ENCODE peak calls at places on chromosomes 12 and 14, in seven cellular contexts. K is ELR; H is foreskin fibroblast; Z is naive thymus-derived CD8-positive, alpha-beta T cell; L is progenitor cell of endocrine pancreas; Y is MG63; U is colonic mucosa. E is an unnamed sample.

GRCh38 chr12:101933866-101934514 is 56.6 kb downstream of the DRAM1 start:
- DNase-seq in Z (no peak), U (no peak), H (no peak), L (no peak), Y (no peak), K (no peak), E (no peak)

GRCh38 chr12:24778486-24779304 is 170.2 kb downstream of the BCAT1 start:
- DNase-seq in Z (no peak), Y (no peak), H (peak), U (no peak), L (no peak), K (peak), E (no peak)

GRCh38 chr12:15209782-15210181 is 11.4 kb downstream of the RERG start:
- DNase-seq in U (no peak), L (no peak), Y (peak), H (peak), Z (no peak), K (peak), E (no peak)

GRCh38 chr12:2003676-2004112 is 563 bp downstream of the DCP1B start:
- DNase-seq in Y (no peak), L (no peak), Z (no peak), U (no peak), K (peak), H (no peak), E (no peak)

GRCh38 chr12:25084816-25085215 is 110.1 kb downstream of the DNAI7 start:
- DNase-seq in Y (no peak), Z (no peak), L (no peak), H (no peak), K (peak), U (no peak), E (no peak)

GRCh38 chr12:14264777-14265176 is 100.7 kb upstream of the ATF7IP start:
- DNase-seq in U (no peak), K (peak), L (no peak), Z (no peak), H (no peak), Y (no peak), E (no peak)

GRCh38 chr12:91406920-91407341 is 224.3 kb upstream of the DCN start:
- DNase-seq in K (peak), U (peak), Z (no peak), Y (peak), H (peak), L (no peak), E (peak)

GRCh38 chr12:1559729-1560128 is 34.7 kb downstream of the FBXL14 start:
- DNase-seq in U (no peak), Y (no peak), L (no peak), H (no peak), Z (no peak), K (no peak), E (no peak)

GRCh38 chr14:24984846-24985589 is 64.9 kb downstream of the STXBP6 start:
- DNase-seq in Z (no peak), Y (no peak), U (peak), L (no peak), K (no peak), H (no peak), E (no peak)

GRCh38 chr12:39605996-39606395 is 13.6 kb downstream of the ABCD2 start:
- DNase-seq in K (peak), U (no peak), Y (no peak), L (no peak), H (peak), Z (no peak), E (peak)

GRCh38 chr12:3336606-3337311 is 154.2 kb upstream of the PRMT8 start:
- DNase-seq in K (no peak), Y (no peak), U (no peak), L (no peak), Z (no peak), H (no peak), E (peak)

E was measured in SJSA1.